ENCODE peak calls at places on chromosomes 2 and 18, in eight cellular contexts. P, T, N, U, Z, Y, L and G are unnamed samples.

GRCh38 chr2:9547272-9547991 is 8.2 kb downstream of the ADAM17 start:
- DNase-seq in P (no peak), T (no peak), N (no peak), U (no peak), Z (no peak), Y (no peak), L (no peak), G (peak; percentile 65)

GRCh38 chr2:10626837-10627236 is 62.9 kb downstream of the NOL10 start:
- DNase-seq in P (no peak), T (no peak), N (no peak), U (no peak), Z (no peak), Y (no peak), L (no peak), G (no peak)

GRCh38 chr18:7338846-7339245 is 108.0 kb downstream of the LRRC30 start:
- DNase-seq in P (no peak), T (peak; percentile 70), N (no peak), U (no peak), Z (no peak), Y (peak; percentile 34), L (no peak), G (peak; percentile 16)

GRCh38 chr18:10304853-10305252 is 149.6 kb upstream of the APCDD1 start:
- DNase-seq in P (no peak), T (peak; percentile 86), N (no peak), U (no peak), Z (no peak), Y (peak; percentile 70), L (no peak), G (peak; percentile 88)

GRCh38 chr2:105454801-105455485 is 56.1 kb upstream of the FHL2 start:
- DNase-seq in P (no peak), T (peak; percentile 82), N (peak; percentile 30), U (no peak), Z (no peak), Y (peak; percentile 89), L (peak; percentile 68), G (peak; percentile 94)

GRCh38 chr2:223959688-223960087 is 2.4 kb downstream of the MRPL44 start:
- DNase-seq in P (no peak), T (peak; percentile 45), N (no peak), U (no peak), Z (no peak), Y (no peak), L (no peak), G (peak; percentile 69)

GRCh38 chr2:64228126-64228678 is 84.0 kb upstream of the PELI1 start:
- DNase-seq in P (peak; percentile 93), T (peak; percentile 69), N (peak; percentile 96), U (peak; percentile 77), Z (peak; percentile 84), Y (peak; percentile 59), L (peak; percentile 85), G (peak; percentile 67)

GRCh38 chr2:15660491-15661294 is 69.0 kb downstream of the DDX1 start:
- DNase-seq in P (no peak), T (no peak), N (no peak), U (no peak), Z (no peak), Y (no peak), L (no peak), G (no peak)

GRCh38 chr2:172200495-172201085 is 97.9 kb upstream of the DLX2 start:
- DNase-seq in P (no peak), T (peak; percentile 56), N (peak; percentile 32), U (no peak), Z (no peak), Y (peak; percentile 47), L (no peak), G (peak; percentile 80)

GRCh38 chr2:65754219-65754618 is 321.8 kb upstream of the SPRED2 start:
- DNase-seq in P (no peak), T (peak; percentile 36), N (no peak), U (no peak), Z (no peak), Y (peak; percentile 18), L (no peak), G (peak; percentile 5)

DNA sequence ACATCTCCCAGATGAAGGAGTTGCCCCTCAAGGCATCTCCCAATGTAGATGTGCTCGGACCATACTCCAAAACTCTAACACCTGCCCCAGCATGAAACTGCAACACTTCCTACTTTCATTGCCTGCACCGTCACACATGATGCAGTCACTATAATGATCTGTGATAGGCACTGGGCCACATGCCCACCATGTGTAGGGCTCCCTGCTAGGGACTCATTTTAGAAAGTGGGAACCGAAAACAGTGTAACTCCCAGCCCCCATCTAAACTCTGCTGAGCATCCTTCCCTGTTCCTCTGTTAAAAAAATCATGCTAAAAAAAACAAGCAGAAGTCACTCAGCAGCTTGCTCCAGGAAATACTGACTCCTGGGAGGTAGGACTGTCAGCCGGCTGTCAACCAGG is 496.1 kb upstream of the RAB6C start:
- DNase-seq in P (no peak), T (no peak), N (no peak), U (peak; percentile 61), Z (no peak), Y (no peak), L (no peak), G (no peak)
- H3K4me3 ChIP-seq in P (no peak overlapping the region), T (no peak overlapping the region), N (no peak overlapping the region), U (no peak overlapping the region), Z (no peak overlapping the region), Y (no peak overlapping the region), L (no peak overlapping the region), G (no peak overlapping the region)

GRCh38 chr2:45773909-45774308 is 122.4 kb downstream of the PRKCE start:
- DNase-seq in P (no peak), T (no peak), N (no peak), U (no peak), Z (no peak), Y (no peak), L (no peak), G (no peak)

GRCh38 chr2:45770773-45771172 is 119.3 kb downstream of the PRKCE start:
- DNase-seq in P (no peak), T (no peak), N (no peak), U (no peak), Z (no peak), Y (no peak), L (no peak), G (peak; percentile 9)

GRCh38 chr2:45772038-45772437 is 120.6 kb downstream of the PRKCE start:
- DNase-seq in P (no peak), T (no peak), N (no peak), U (no peak), Z (no peak), Y (no peak), L (no peak), G (no peak)

GRCh38 chr2:45769786-45770576 is 118.5 kb downstream of the PRKCE start:
- DNase-seq in P (no peak), T (no peak), N (no peak), U (no peak), Z (no peak), Y (no peak), L (no peak), G (no peak)

DNA sequence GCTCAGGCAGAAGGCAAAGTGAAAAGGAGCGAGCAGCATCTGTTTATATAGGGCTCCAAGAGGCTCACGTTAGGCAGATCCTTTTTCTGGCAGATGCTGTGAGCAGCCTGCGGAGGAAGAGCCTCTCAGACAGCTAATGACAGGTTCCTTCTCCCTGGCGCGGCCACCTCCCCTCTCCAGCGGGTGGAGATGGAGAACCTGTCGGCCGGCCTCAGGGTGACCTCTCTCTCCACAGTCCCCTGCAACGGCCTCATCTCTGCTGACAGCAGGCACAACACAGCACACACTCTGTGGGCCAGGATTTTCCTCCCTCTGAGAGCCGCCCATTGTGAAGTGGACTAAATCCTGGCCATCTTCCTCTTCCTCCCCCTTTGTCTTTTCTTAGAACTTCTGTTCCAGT is 119.8 kb downstream of the PRKCE start:
- DNase-seq in P (peak; percentile 81), T (no peak), N (peak; percentile 73), U (no peak), Z (peak; percentile 35), Y (no peak), L (no peak), G (peak; percentile 42)
- H3K4me3 ChIP-seq in P (peak overlapping the region; percentile 43), T (no peak overlapping the region), N (no peak overlapping the region), U (no peak overlapping the region), Z (no peak overlapping the region), Y (no peak overlapping the region), L (peak overlapping the region; percentile 20), G (no peak overlapping the region)

GRCh38 chr2:218292700-218293014 is 354 bp upstream of the TMBIM1 start:
- DNase-seq in P (no peak), T (no peak), N (no peak), U (no peak), Z (no peak), Y (no peak), L (no peak), G (no peak)

GRCh38 chr2:218296200-218296599 is 3.9 kb upstream of the TMBIM1 start:
- DNase-seq in P (no peak), T (no peak), N (no peak), U (no peak), Z (no peak), Y (no peak), L (no peak), G (no peak)

GRCh38 chr2:218293715-218294429 is 1.6 kb upstream of the TMBIM1 start:
- DNase-seq in P (no peak), T (peak; percentile 55), N (no peak), U (no peak), Z (no peak), Y (no peak), L (no peak), G (no peak)

GRCh38 chr2:218295029-218295428 is 2.7 kb upstream of the TMBIM1 start:
- DNase-seq in P (no peak), T (peak; percentile 90), N (no peak), U (no peak), Z (no peak), Y (peak; percentile 67), L (no peak), G (peak; percentile 28)

DNA sequence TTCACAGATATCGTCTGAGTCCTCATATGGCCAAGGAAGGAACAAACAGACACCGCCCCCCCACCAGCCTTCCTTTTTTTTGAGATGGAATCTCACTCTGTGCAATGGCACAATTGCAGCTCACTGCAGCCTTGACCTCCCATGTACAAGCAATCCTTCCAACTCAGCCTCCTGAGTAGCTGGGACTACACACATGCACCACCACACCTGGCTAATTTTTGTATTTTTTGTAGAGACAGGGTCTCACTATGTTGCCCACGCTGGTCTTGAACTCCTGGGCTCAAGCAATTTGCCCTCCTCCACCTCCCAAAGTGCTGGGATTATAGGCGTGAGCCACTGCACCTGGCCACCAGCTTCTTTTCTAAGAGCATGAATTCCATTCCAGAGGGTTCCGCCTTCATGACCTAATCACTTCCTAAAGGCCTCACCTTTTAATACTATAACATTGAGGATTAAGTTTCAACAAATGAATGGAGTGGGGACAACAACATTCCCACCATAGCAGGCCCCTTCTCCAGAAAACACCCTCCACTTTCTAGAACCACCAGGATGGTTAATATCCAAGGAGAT is 2.2 kb upstream of the TMBIM1 start:
- DNase-seq in P (no peak), T (peak; percentile 70), N (no peak), U (no peak), Z (no peak), Y (no peak), L (no peak), G (no peak)
- H3K4me3 ChIP-seq in P (no peak overlapping the region), T (no peak overlapping the region), N (no peak overlapping the region), U (no peak overlapping the region), Z (no peak overlapping the region), Y (no peak overlapping the region), L (no peak overlapping the region), G (no peak overlapping the region)

GRCh38 chr2:212141499-212141898 is 397.1 kb downstream of the ERBB4 start:
- DNase-seq in P (no peak), T (no peak), N (no peak), U (no peak), Z (no peak), Y (no peak), L (no peak), G (no peak)

GRCh38 chr2:212145111-212145510 is 393.5 kb downstream of the ERBB4 start:
- DNase-seq in P (no peak), T (peak; percentile 60), N (no peak), U (no peak), Z (no peak), Y (peak; percentile 6), L (no peak), G (peak; percentile 22)

GRCh38 chr2:212147921-212148513 is 390.6 kb downstream of the ERBB4 start:
- DNase-seq in P (no peak), T (peak; percentile 25), N (peak; percentile 29), U (no peak), Z (no peak), Y (no peak), L (no peak), G (peak; percentile 44)

GRCh38 chr2:212142616-212143015 is 396.0 kb downstream of the ERBB4 start:
- DNase-seq in P (no peak), T (no peak), N (no peak), U (no peak), Z (no peak), Y (no peak), L (no peak), G (no peak)
- H3K4me3 ChIP-seq in P (no peak overlapping the region), T (no peak overlapping the region), N (no peak overlapping the region), U (no peak overlapping the region), Z (no peak overlapping the region), Y (no peak overlapping the region), L (no peak overlapping the region), G (no peak overlapping the region)